ENCODE peak calls at places on chromosome 11, in ten cellular contexts. M is left ventricle myocardium inferior, R is right lobe of liver, P is H7, S is WERI-Rb-1, U is small intestine, X is mesendoderm, Z is fibroblast of pulmonary artery, K is AG10803, V is transverse colon. I is an unnamed sample.

GRCh38 chr11:89175796-89176195 is 1.9 kb upstream of the TYR start:
- DNase-seq in V (no peak), M (no peak), K (peak), X (peak), R (no peak), S (peak), Z (peak), P (no peak), U (no peak), I (no peak)

GRCh38 chr11:19693146-19693545 is 19.5 kb upstream of the NAV2 start:
- DNase-seq in V (no peak), Z (no peak), M (no peak), R (no peak), S (no peak), P (no peak), K (no peak), X (no peak), U (no peak), I (no peak)

GRCh38 chr11:8577791-8578581 is 16.0 kb downstream of the STK33 start:
- DNase-seq in M (no peak), S (no peak), R (no peak), V (no peak), U (no peak), P (no peak), Z (no peak), K (peak), X (no peak), I (no peak)

GRCh38 chr11:76257040-76257730 is 50.9 kb upstream of the WNT11 start:
- DNase-seq in R (no peak), U (no peak), X (peak), P (no peak), K (no peak), M (no peak), S (no peak), V (no peak), Z (no peak), I (no peak)

GRCh38 chr11:108825381-108825780 is 160.5 kb downstream of the DDX10 start:
- DNase-seq in K (peak), V (no peak), U (no peak), R (no peak), M (no peak), Z (no peak), S (no peak), P (no peak), X (no peak), I (no peak)

GRCh38 chr11:111220716-111221115 is 24.8 kb upstream of the POU2AF2 start:
- DNase-seq in M (no peak), K (no peak), Z (no peak), X (no peak), S (no peak), V (no peak), R (no peak), U (no peak), P (no peak), I (no peak)

GRCh38 chr11:26721967-26722366 is at the start of gene SLC5A12:
- DNase-seq in R (no peak), S (no peak), P (no peak), M (no peak), Z (no peak), X (no peak), U (peak), K (no peak), V (no peak), I (no peak)

GRCh38 chr11:6622261-6623171 is 3.3 kb upstream of the TPP1 start:
- DNase-seq in R (no peak), Z (no peak), P (peak), M (no peak), S (no peak), U (no peak), X (no peak), V (no peak), K (no peak), I (no peak)

GRCh38 chr11:110463153-110463552 is 33.4 kb downstream of the FDX1 start:
- DNase-seq in K (peak), V (peak), S (peak), P (peak), X (peak), Z (peak), U (peak), R (peak), M (peak), I (no peak)

GRCh38 chr11:128481135-128481534 is 106.2 kb downstream of the ETS1 start:
- DNase-seq in S (no peak), K (peak), R (no peak), V (no peak), Z (peak), P (no peak), X (no peak), U (no peak), M (no peak), I (no peak)

GRCh38 chr11:123700774-123701173 is 40.7 kb downstream of the ZNF202 start:
- DNase-seq in S (no peak), X (no peak), M (no peak), P (no peak), K (no peak), V (peak), U (peak), R (no peak), Z (no peak), I (no peak)

GRCh38 chr11:127651175-127651887 is 650.8 kb upstream of the KIRREL3 start:
- DNase-seq in X (no peak), U (no peak), V (no peak), K (peak), R (no peak), P (no peak), Z (peak), S (no peak), M (no peak), I (no peak)

GRCh38 chr11:30110691-30111090 is 93.9 kb upstream of the KCNA4 start:
- DNase-seq in Z (no peak), X (no peak), R (no peak), S (peak), P (no peak), M (no peak), V (no peak), K (no peak), U (no peak), I (no peak)

GRCh38 chr11:73294604-73295003 is 13.5 kb upstream of the ARHGEF17 start:
- DNase-seq in R (no peak), X (no peak), S (no peak), K (no peak), V (no peak), P (no peak), Z (no peak), M (no peak), U (no peak), I (no peak)

GRCh38 chr11:18563090-18563730 is 25.3 kb downstream of the UEVLD start:
- DNase-seq in Z (peak), S (no peak), P (no peak), R (no peak), X (no peak), K (no peak), U (no peak), M (no peak), V (no peak), I (no peak)

GRCh38 chr11:2092956-2093412 is 46.2 kb downstream of the IGF2 start:
- DNase-seq in V (peak), M (peak), Z (peak), X (no peak), P (peak), R (peak), U (peak), K (peak), S (no peak), I (peak)

GRCh38 chr11:87254582-87254981 is 216.8 kb downstream of the TMEM135 start:
- DNase-seq in S (no peak), Z (no peak), K (no peak), U (no peak), P (no peak), R (no peak), X (no peak), M (no peak), V (no peak), I (no peak)

GRCh38 chr11:73851046-73851764 is 25.4 kb downstream of the COA4 start:
- DNase-seq in P (no peak), S (no peak), Z (no peak), U (no peak), M (no peak), V (no peak), X (no peak), K (no peak), R (no peak), I (no peak)

GRCh38 chr11:44658451-44658850 is 68.3 kb upstream of the TSPAN18 start:
- DNase-seq in R (no peak), M (no peak), P (peak), S (peak), V (no peak), X (peak), Z (peak), K (peak), U (peak), I (no peak)

GRCh38 chr11:35148163-35148562 is 9.2 kb downstream of the CD44 start:
- DNase-seq in M (no peak), X (no peak), P (no peak), U (no peak), V (no peak), S (no peak), Z (no peak), R (no peak), K (no peak), I (no peak)

GRCh38 chr11:121298770-121299169 is 6.2 kb downstream of the SC5D start:
- DNase-seq in Z (no peak), U (no peak), X (peak), S (no peak), R (no peak), M (no peak), K (no peak), V (no peak), P (no peak), I (no peak)

GRCh38 chr11:86068138-86068861 is 584 bp downstream of the PICALM start:
- DNase-seq in Z (no peak), K (peak), V (peak), U (peak), S (peak), R (peak), P (peak), M (peak), X (peak), I (no peak)

GRCh38 chr11:6988506-6988905 is 31.6 kb downstream of the ZNF214 start:
- DNase-seq in U (no peak), R (no peak), Z (no peak), V (no peak), P (no peak), K (peak), M (no peak), X (no peak), S (no peak), I (no peak)

GRCh38 chr11:57294225-57295131 is 30.3 kb downstream of the TNKS1BP1 start:
- DNase-seq in S (no peak), X (no peak), R (no peak), U (peak), M (no peak), P (peak), K (peak), V (peak), Z (peak), I (no peak)

GRCh38 chr11:118641463-118642019 is 34.1 kb downstream of the PHLDB1 start:
- DNase-seq in Z (no peak), M (no peak), U (peak), X (no peak), R (no peak), S (no peak), K (no peak), V (peak), P (no peak), I (no peak)

GRCh38 chr11:15346907-15347306 is 232.2 kb downstream of the INSC start:
- DNase-seq in X (no peak), P (no peak), U (no peak), V (no peak), R (no peak), M (no peak), Z (no peak), K (no peak), S (no peak), I (no peak)

GRCh38 chr11:128814856-128815705 is 52.0 kb downstream of the KCNJ1 start:
- DNase-seq in U (no peak), Z (peak), M (peak), V (peak), X (peak), S (peak), K (peak), R (no peak), P (peak), I (no peak)

GRCh38 chr11:66418168-66418985 is 2.5 kb upstream of the NPAS4 start:
- DNase-seq in R (peak), Z (peak), K (peak), X (peak), U (peak), M (peak), V (peak), P (peak), S (peak), I (peak)

GRCh38 chr11:134572741-134573675 is 161.0 kb upstream of the B3GAT1 start:
- DNase-seq in Z (no peak), K (no peak), R (no peak), X (no peak), S (no peak), V (no peak), P (peak), M (no peak), U (no peak), I (peak)

GRCh38 chr11:72824020-72824419 is 9.8 kb downstream of the ATG16L2 start:
- DNase-seq in K (no peak), S (no peak), Z (no peak), U (no peak), P (no peak), X (no peak), V (no peak), R (no peak), M (no peak), I (no peak)

GRCh38 chr11:56740886-56741285 is 7.6 kb downstream of the OR9G4 start:
- DNase-seq in V (no peak), K (no peak), X (no peak), P (no peak), M (no peak), S (no peak), R (no peak), Z (no peak), U (no peak), I (no peak)

GRCh38 chr11:85809191-85809590 is 1.8 kb downstream of the SYTL2 start:
- DNase-seq in P (no peak), U (no peak), S (peak), V (no peak), X (no peak), Z (no peak), R (no peak), M (no peak), K (no peak), I (no peak)

GRCh38 chr11:129021295-129021694 is 78.6 kb upstream of the TP53AIP1 start:
- DNase-seq in Z (peak), P (no peak), U (no peak), V (no peak), K (no peak), S (no peak), M (no peak), X (no peak), R (no peak), I (no peak)

GRCh38 chr11:122920579-122920978 is 38.0 kb downstream of the JHY start:
- DNase-seq in U (no peak), X (peak), M (no peak), Z (no peak), S (no peak), V (no peak), R (no peak), K (no peak), P (peak), I (no peak)

GRCh38 chr11:70544067-70544773 is 145.9 kb downstream of the CTTN start:
- DNase-seq in R (no peak), X (no peak), K (no peak), M (no peak), S (no peak), V (no peak), U (no peak), P (peak), Z (no peak), I (no peak)

GRCh38 chr11:34860518-34860917 is 55.7 kb downstream of the APIP start:
- DNase-seq in U (no peak), X (no peak), V (no peak), R (no peak), K (no peak), P (no peak), Z (no peak), M (no peak), S (peak), I (no peak)

GRCh38 chr11:100791873-100792272 is 104.8 kb downstream of the ARHGAP42 start:
- DNase-seq in K (no peak), V (no peak), R (no peak), S (no peak), P (peak), U (no peak), M (no peak), Z (no peak), X (peak), I (no peak)

GRCh38 chr11:126991596-126991995 is 9.0 kb downstream of the KIRREL3 start:
- DNase-seq in X (no peak), M (no peak), V (no peak), U (no peak), K (no peak), S (no peak), Z (peak), R (no peak), P (no peak), I (no peak)

GRCh38 chr11:3905080-3905953 is 49.9 kb downstream of the STIM1 start:
- DNase-seq in Z (peak), R (no peak), X (peak), U (no peak), M (no peak), K (peak), S (no peak), P (peak), V (peak), I (no peak)

DNA sequence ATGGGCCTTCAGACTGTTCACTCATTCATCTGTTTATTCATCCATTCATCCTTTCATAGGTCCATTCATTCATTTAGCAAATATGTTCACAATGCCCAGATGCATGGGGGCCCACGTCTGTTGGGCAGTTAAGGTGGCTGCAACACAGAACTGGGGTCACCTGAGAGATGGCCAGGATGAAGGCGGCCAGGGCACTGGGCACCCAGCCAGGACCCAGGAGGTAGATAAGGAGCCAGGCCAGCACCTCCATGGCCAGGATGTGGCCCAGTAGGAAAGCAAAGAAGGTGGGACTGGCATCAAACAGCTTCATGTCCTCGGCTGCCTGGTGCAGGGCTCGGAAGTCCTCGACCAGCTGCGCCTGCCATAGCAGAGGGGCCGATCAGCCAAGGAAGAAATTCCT is 12.2 kb downstream of the FADS3 start:
- DNase-seq in Z (no peak), R (no peak), S (no peak), K (no peak), P (no peak), X (no peak), V (no peak), M (no peak), U (no peak), I (no peak)
- H3K4me3 ChIP-seq in Z (no peak), R (no peak), S (no peak), K (no peak), P (no peak), X (no peak), V (no peak), M (no peak), U (no peak), I (no peak)

GRCh38 chr11:533586-534196 is 1.7 kb downstream of the HRAS start:
- DNase-seq in K (no peak), Z (no peak), U (no peak), P (peak), X (no peak), R (no peak), S (no peak), V (no peak), M (no peak), I (no peak)
- H3K4me3 ChIP-seq in K (peak), Z (peak), U (no peak), P (no peak), X (no peak), R (no peak), S (no peak), V (no peak), M (peak), I (peak)

GRCh38 chr11:95794086-95794485 is 3.8 kb downstream of the CEP57 start:
- DNase-seq in M (no peak), S (no peak), R (no peak), P (no peak), X (no peak), U (no peak), V (no peak), K (no peak), Z (no peak), I (no peak)

GRCh38 chr11:95791385-95792033 is 1.2 kb downstream of the CEP57 start:
- DNase-seq in P (no peak), K (no peak), Z (no peak), R (no peak), S (no peak), U (no peak), V (no peak), X (no peak), M (no peak), I (no peak)

GRCh38 chr11:95793111-95793510 is 2.8 kb downstream of the CEP57 start:
- DNase-seq in V (no peak), U (peak), Z (no peak), K (peak), P (no peak), X (no peak), R (no peak), S (no peak), M (no peak), I (no peak)

GRCh38 chr11:95792200-95792599 is 1.9 kb downstream of the CEP57 start:
- DNase-seq in Z (no peak), V (no peak), X (no peak), U (peak), M (no peak), R (no peak), K (no peak), P (no peak), S (no peak), I (no peak)

GRCh38 chr11:95792700-95793099 is 2.4 kb downstream of the CEP57 start:
- DNase-seq in K (no peak), P (no peak), R (no peak), Z (no peak), M (no peak), U (no peak), X (no peak), V (no peak), S (no peak), I (no peak)
- H3K4me3 ChIP-seq in K (no peak), P (no peak), R (no peak), Z (no peak), M (no peak), U (no peak), X (no peak), V (no peak), S (no peak), I (no peak)

DNA sequence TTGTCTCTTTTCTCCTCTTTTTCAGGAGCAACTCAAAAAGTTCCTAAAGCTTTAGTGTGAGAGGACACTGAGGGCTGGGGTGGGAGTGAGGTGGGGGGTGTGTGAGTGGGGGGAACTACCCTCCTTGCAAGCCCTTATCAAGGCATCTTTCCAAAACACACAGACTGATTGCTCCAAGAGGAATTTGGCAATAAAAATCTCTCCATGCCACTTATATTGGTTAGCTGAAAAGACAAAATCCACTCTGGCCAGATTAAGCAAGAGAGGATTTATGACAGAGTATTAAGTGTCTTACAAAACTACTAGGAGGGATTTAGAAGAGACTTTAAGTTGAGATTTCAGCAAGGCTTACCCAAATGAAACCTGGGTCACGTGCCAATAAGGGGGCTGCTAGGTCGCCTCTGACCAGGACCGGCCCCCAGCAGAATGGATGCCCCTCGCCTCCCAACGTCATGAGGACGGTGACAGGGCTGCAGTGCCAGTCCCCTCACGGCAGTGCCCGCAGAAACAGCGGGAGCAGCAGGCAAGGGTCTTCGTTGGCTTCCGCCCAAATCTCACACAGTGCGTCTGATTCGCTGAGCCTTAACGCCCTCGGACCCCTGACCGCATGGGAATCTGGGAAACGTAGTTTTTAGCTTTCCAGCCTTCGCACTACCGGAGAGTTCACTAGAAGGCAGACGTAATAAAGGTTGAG is 22.1 kb upstream of the CTR9 start:
- DNase-seq in K (peak), Z (no peak), R (no peak), X (peak), U (no peak), P (peak), S (peak), V (no peak), M (no peak), I (peak)
- H3K4me3 ChIP-seq in K (no peak), Z (no peak), R (no peak), X (peak), U (no peak), P (peak), S (peak), V (no peak), M (no peak), I (no peak)

GRCh38 chr11:40289370-40289769 is 1170.1 kb downstream of the LRRC4C start:
- DNase-seq in K (no peak), S (no peak), M (no peak), Z (no peak), U (no peak), V (no peak), X (peak), P (peak), R (no peak), I (no peak)
- H3K4me3 ChIP-seq in K (no peak), S (no peak), M (no peak), Z (no peak), U (no peak), V (no peak), X (no peak), P (no peak), R (no peak), I (no peak)